ENCODE peak calls at places on chromosomes 4 and X, in eight cellular contexts. T is NCI-H1105, N is ureter, R is H9, V is T-helper 1 cell, H is GM06990, J is cardiac fibroblast, S is NCI-H1092 treated with DMSO at 0.1 percent for 48 hours. M is an unnamed sample.

GRCh38 chr4:74638001-74638400 is 156.3 kb downstream of the BTC start:
- DNase-seq in T (no peak), N (no peak), R (no peak), V (no peak), H (no peak), J (peak; percentile 36), S (no peak), M (no peak)

GRCh38 chr4:10203851-10204250 is 87.3 kb upstream of the WDR1 start:
- DNase-seq in T (no peak), N (peak; percentile 27), R (no peak), V (no peak), H (no peak), J (no peak), S (no peak), M (no peak)

GRCh38 chr4:1864076-1865008 is 6.9 kb upstream of the NSD2 start:
- DNase-seq in T (no peak), N (no peak), R (no peak), V (no peak), H (no peak), J (no peak), S (no peak), M (no peak)

GRCh38 chr4:141654098-141654497 is 17.7 kb downstream of the IL15 start:
- DNase-seq in T (no peak), N (no peak), R (peak; percentile 68), V (no peak), H (no peak), J (peak; percentile 54), S (no peak), M (no peak)

GRCh38 chr4:124135409-124135813 is 577.1 kb downstream of the ANKRD50 start:
- DNase-seq in T (no peak), N (no peak), R (no peak), V (no peak), H (no peak), J (peak; percentile 48), S (no peak), M (no peak)

GRCh38 chr4:56026596-56026995 is 77.9 kb downstream of the CEP135 start:
- DNase-seq in T (no peak), N (no peak), R (no peak), V (no peak), H (no peak), J (peak; percentile 25), S (no peak), M (no peak)

GRCh38 chr4:96317924-96318323 is 478.0 kb downstream of the PDHA2 start:
- DNase-seq in T (no peak), N (no peak), R (no peak), V (no peak), H (no peak), J (no peak), S (no peak), M (no peak)

GRCh38 chr4:40962551-40963185 is 212.9 kb downstream of the NSUN7 start:
- DNase-seq in T (no peak), N (no peak), R (no peak), V (no peak), H (no peak), J (no peak), S (no peak), M (no peak)

GRCh38 chr4:187172340-187172761 is 448.7 kb upstream of the FAT1 start:
- DNase-seq in T (no peak), N (no peak), R (no peak), V (no peak), H (no peak), J (peak; percentile 46), S (no peak), M (no peak)

GRCh38 chr4:6892190-6892908 is 17.3 kb upstream of the TBC1D14 start:
- DNase-seq in T (no peak), N (peak; percentile 70), R (peak; percentile 74), V (no peak), H (no peak), J (peak; percentile 65), S (no peak), M (no peak)

GRCh38 chrX:150200820-150201287 is 162.3 kb upstream of the MAMLD1 start:
- DNase-seq in T (peak; percentile 49), N (no peak), R (no peak), V (no peak), H (peak; percentile 74), J (peak; percentile 97), S (peak; percentile 85), M (no peak)

GRCh38 chr4:8410641-8411271 is 29.8 kb downstream of the ACOX3 start:
- DNase-seq in T (peak; percentile 21), N (no peak), R (peak; percentile 89), V (no peak), H (no peak), J (peak; percentile 64), S (peak; percentile 14), M (no peak)

GRCh38 chrX:65406532-65406931 is 128.1 kb downstream of the LAS1L start:
- DNase-seq in T (no peak), N (no peak), R (peak; percentile 28), V (no peak), H (no peak), J (no peak), S (no peak), M (no peak)

GRCh38 chrX:134717698-134718328 is 59.5 kb upstream of the PLAC1 start:
- DNase-seq in T (no peak), N (no peak), R (no peak), V (no peak), H (no peak), J (peak; percentile 54), S (no peak), M (no peak)

GRCh38 chrX:96791559-96791958 is 92.1 kb upstream of the RPA4 start:
- DNase-seq in T (no peak), N (no peak), R (no peak), V (no peak), H (no peak), J (peak; percentile 74), S (no peak), M (no peak)

GRCh38 chr4:13367244-13367643 is 116.9 kb downstream of the RAB28 start:
- DNase-seq in T (no peak), N (no peak), R (no peak), V (no peak), H (no peak), J (no peak), S (peak; percentile 97), M (no peak)

GRCh38 chr4:78004270-78004669 is 52.9 kb upstream of the FRAS1 start:
- DNase-seq in T (no peak), N (no peak), R (no peak), V (no peak), H (no peak), J (no peak), S (no peak), M (no peak)

GRCh38 chr4:26815686-26816085 is 45.0 kb upstream of the STIM2 start:
- DNase-seq in T (no peak), N (no peak), R (no peak), V (no peak), H (no peak), J (no peak), S (no peak), M (no peak)

GRCh38 chr4:143336828-143337599 is at the start of gene GAB1:
- DNase-seq in T (peak; percentile 12), N (peak; percentile 55), R (peak; percentile 85), V (no peak), H (peak; percentile 79), J (peak; percentile 84), S (peak; percentile 26), M (no peak)

GRCh38 chr4:184097240-184097619 is 120.4 kb downstream of the ENPP6 start:
- DNase-seq in T (no peak), N (peak; percentile 81), R (peak; percentile 91), V (no peak), H (peak; percentile 49), J (no peak), S (no peak), M (no peak)

GRCh38 chr4:151711680-151712079 is 49.1 kb downstream of the GATB start:
- DNase-seq in T (no peak), N (no peak), R (no peak), V (no peak), H (no peak), J (no peak), S (no peak), M (no peak)

GRCh38 chr4:165763640-165764039 is 109.4 kb upstream of the TLL1 start:
- DNase-seq in T (no peak), N (no peak), R (no peak), V (no peak), H (no peak), J (no peak), S (no peak), M (no peak)

GRCh38 chr4:140705625-140706275 is 50.4 kb downstream of the TBC1D9 start:
- DNase-seq in T (no peak), N (no peak), R (no peak), V (no peak), H (no peak), J (no peak), S (no peak), M (no peak)

GRCh38 chrX:131747173-131747572 is 203.3 kb downstream of the OR13H1 start:
- DNase-seq in T (peak; percentile 78), N (peak; percentile 83), R (no peak), V (no peak), H (peak; percentile 68), J (no peak), S (peak; percentile 84), M (no peak)

GRCh38 chrX:49186125-49187027 is at the start of gene PRICKLE3:
- DNase-seq in T (no peak), N (peak; percentile 86), R (peak; percentile 84), V (peak; percentile 68), H (peak; percentile 87), J (peak; percentile 49), S (peak; percentile 52), M (peak; percentile 44)

GRCh38 chrX:97858592-97858991 is 974.9 kb downstream of the RPA4 start:
- DNase-seq in T (no peak), N (no peak), R (no peak), V (no peak), H (no peak), J (peak; percentile 3), S (no peak), M (no peak)

GRCh38 chr4:22766068-22766467 is 73.3 kb downstream of the GBA3 start:
- DNase-seq in T (no peak), N (no peak), R (no peak), V (no peak), H (no peak), J (no peak), S (no peak), M (no peak)

GRCh38 chr4:151674804-151675290 is 86.0 kb downstream of the GATB start:
- DNase-seq in T (peak; percentile 0), N (peak; percentile 76), R (peak; percentile 83), V (no peak), H (no peak), J (peak; percentile 7), S (no peak), M (no peak)